ENCODE peak calls at places on chromosomes 3 and 15, in seven cellular contexts. V, J, E, R, N, O and G are unnamed samples.
A peak's percentile ranks its signal among the peaks of the same experiment; 100 is the strongest.

GRCh38 chr3:71168961-71169411 is 414.5 kb downstream of the FOXP1 start:
- DNase-seq in V (no peak), O (no peak), N (peak; percentile 26), J (no peak), R (no peak), E (no peak), G (no peak)

GRCh38 chr3:195246608-195247007 is 24.4 kb downstream of the XXYLT1 start:
- DNase-seq in E (no peak), V (no peak), R (no peak), O (no peak), N (no peak), J (no peak), G (peak; percentile 39)

GRCh38 chr3:120139140-120139539 is 44.9 kb upstream of the GSK3B start:
- DNase-seq in N (no peak), J (no peak), R (no peak), V (no peak), O (no peak), E (no peak), G (no peak)

GRCh38 chr15:66749841-66750575 is 48.0 kb downstream of the SMAD6 start:
- DNase-seq in R (no peak), E (peak; percentile 30), J (peak; percentile 22), V (peak; percentile 80), N (peak; percentile 33), O (no peak), G (no peak)

GRCh38 chr3:187360523-187361060 is 7.6 kb upstream of the RTP4 start:
- DNase-seq in E (no peak), R (no peak), V (no peak), O (no peak), N (no peak), J (no peak), G (no peak)

GRCh38 chr3:11510001-11510760 is 133.5 kb downstream of the VGLL4 start:
- DNase-seq in O (no peak), N (peak; percentile 45), V (peak; percentile 16), E (no peak), R (peak; percentile 61), J (no peak), G (no peak)

GRCh38 chr3:123559040-123559861 is 25.6 kb downstream of the HACD2 start:
- DNase-seq in V (peak; percentile 42), E (no peak), R (no peak), O (no peak), N (peak; percentile 68), J (no peak), G (no peak)

GRCh38 chr15:43792761-43793493 is 807 bp downstream of the SERF2 start:
- DNase-seq in O (peak; percentile 67), E (no peak), N (peak; percentile 47), V (peak; percentile 59), J (peak; percentile 60), R (no peak), G (no peak)

GRCh38 chr3:179348325-179349013 is 960 bp downstream of the MFN1 start:
- DNase-seq in V (no peak), N (no peak), R (no peak), E (no peak), J (no peak), O (no peak), G (no peak)

GRCh38 chr3:77320514-77320913 is 280.6 kb downstream of the ROBO2 start:
- DNase-seq in J (no peak), N (peak; percentile 62), V (peak; percentile 56), R (no peak), O (no peak), E (no peak), G (no peak)

GRCh38 chr15:36936652-36937051 is 163.7 kb downstream of the MEIS2 start:
- DNase-seq in J (no peak), E (no peak), O (no peak), R (no peak), V (no peak), N (peak; percentile 68), G (no peak)

GRCh38 chr3:127733781-127734180 is 61.0 kb downstream of the ABTB1 start:
- DNase-seq in R (no peak), O (no peak), E (no peak), V (no peak), N (no peak), J (no peak), G (peak; percentile 56)

GRCh38 chr3:25820372-25820771 is 30.5 kb downstream of the OXSM start:
- DNase-seq in J (no peak), R (no peak), O (no peak), E (no peak), V (peak; percentile 67), N (peak; percentile 95), G (no peak)

GRCh38 chr15:62927196-62927595 is 115.4 kb upstream of the TPM1 start:
- DNase-seq in V (no peak), J (no peak), E (no peak), R (no peak), O (no peak), N (no peak), G (no peak)

GRCh38 chr15:85754993-85755392 is 39.7 kb downstream of the KLHL25 start:
- DNase-seq in J (no peak), O (peak; percentile 70), E (peak; percentile 69), V (no peak), R (peak; percentile 37), N (peak; percentile 46), G (peak; percentile 64)

GRCh38 chr15:69857246-69857645 is 240.5 kb downstream of the TLE3 start:
- DNase-seq in E (no peak), N (no peak), R (no peak), J (no peak), V (no peak), O (no peak), G (no peak)

GRCh38 chr3:23877324-23877980 is 39.3 kb downstream of the NKIRAS1 start:
- DNase-seq in O (no peak), E (no peak), R (peak; percentile 44), N (peak; percentile 93), J (peak; percentile 42), V (peak; percentile 46), G (no peak)

DNA sequence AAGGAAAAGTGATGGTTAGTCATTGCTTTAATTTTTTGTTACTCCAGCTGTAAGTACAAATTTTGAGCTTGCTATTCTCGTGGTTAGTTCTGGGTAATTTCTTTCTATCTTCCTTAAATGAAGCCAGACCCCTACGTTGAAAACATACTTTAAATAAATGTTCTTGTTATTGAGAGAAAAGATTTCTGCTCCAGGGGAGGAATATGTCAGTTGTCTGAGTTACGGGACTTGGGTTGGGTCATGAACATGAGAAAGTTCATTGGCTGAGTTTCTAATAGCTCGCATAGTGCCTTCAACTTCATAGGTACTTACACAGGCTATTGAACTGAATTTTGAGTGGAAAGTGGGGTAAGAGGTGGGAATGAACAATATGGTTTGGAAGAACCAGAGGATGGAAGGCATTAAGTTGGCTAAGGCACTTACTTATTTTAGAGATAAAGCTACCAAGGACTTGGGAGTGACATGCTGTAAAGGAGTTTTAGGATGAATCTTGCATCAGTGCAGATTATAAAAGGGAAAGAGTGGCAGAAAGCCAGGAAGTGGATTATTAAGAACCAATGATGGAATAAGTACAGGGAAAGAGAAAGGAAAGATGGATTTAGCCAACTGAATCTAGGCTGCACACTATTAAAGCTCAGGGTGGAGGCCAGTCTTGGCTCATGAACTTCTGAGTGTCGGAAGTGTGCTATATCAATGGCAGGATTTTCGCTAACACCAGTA is 1.4 kb downstream of the RPSA start:
- DNase-seq in J (no peak), R (no peak), E (no peak), O (no peak), N (peak; percentile 63), V (no peak), G (no peak)
- H3K36me3 ChIP-seq in J (peaks cover 49% of the 10 kb centered on the region), R (no peaks in the 10 kb centered on the region), E (peaks cover 32% of the 10 kb centered on the region), O (peaks cover 52% of the 10 kb centered on the region), N (peaks cover 46% of the 10 kb centered on the region), V (peaks cover 25% of the 10 kb centered on the region), G (peaks cover 34% of the 10 kb centered on the region)

GRCh38 chr3:182796310-182796709 is 3.0 kb downstream of the ATP11B start:
- DNase-seq in N (no peak), V (no peak), J (no peak), R (no peak), E (no peak), O (no peak), G (no peak)

GRCh38 chr3:182793663-182794454 is 555 bp downstream of the ATP11B start:
- DNase-seq in J (peak; percentile 51), O (peak; percentile 40), E (peak; percentile 74), N (peak; percentile 56), V (peak; percentile 68), R (peak; percentile 31), G (peak; percentile 83)

GRCh38 chr3:182794806-182795369 is 1.6 kb downstream of the ATP11B start:
- DNase-seq in R (no peak), N (peak; percentile 15), J (no peak), O (no peak), E (no peak), V (no peak), G (no peak)

GRCh38 chr3:182794455-182794773 is 1.1 kb downstream of the ATP11B start:
- DNase-seq in O (no peak), J (no peak), N (no peak), V (no peak), E (no peak), R (no peak), G (no peak)

DNA sequence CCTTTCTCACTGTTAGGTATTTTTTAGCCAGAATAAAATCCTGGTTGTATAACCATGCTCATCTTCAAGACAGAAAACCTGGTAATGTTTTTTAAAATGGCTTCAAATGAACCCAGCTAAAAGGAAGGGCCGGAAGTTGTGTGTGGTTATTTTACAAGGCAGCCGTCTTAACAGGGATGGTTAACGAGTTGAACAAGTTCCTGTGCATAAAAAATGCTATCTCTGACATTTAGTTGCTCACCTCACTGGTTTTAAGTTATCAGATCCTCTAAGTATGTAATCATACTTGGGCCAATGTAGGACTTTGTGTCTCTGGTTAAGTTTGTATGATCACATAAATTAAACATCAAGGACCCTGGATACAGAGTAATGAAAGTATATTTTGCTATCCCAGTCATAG is 2.1 kb downstream of the ATP11B start:
- DNase-seq in O (no peak), V (no peak), N (peak; percentile 10), R (no peak), E (no peak), J (no peak), G (no peak)
- H3K4me3 ChIP-seq in O (peak overlapping the region; percentile 91), V (no peak overlapping the region), N (peak overlapping the region; percentile 99), R (no peak overlapping the region), E (peak overlapping the region; percentile 98), J (peak overlapping the region; percentile 73), G (peak overlapping the region; percentile 77)

DNA sequence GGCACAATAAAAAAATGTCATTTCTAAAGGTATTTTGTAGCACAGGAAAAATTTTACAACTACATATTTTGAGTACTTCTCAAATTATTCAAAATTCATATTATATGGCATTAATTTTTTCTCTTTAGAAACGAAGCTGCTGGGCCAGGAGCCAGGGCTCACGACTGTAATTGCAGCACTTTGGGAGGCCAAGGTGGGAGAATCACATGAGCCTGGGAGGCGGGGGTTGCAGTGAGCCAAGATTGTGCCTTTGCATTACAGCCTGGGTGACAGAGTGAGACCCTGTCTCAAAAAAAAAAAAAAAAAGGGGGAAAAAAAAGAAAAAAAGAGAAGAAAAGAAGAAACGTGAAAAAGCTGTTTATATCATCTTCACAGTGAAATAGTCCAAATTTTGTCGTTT is 62.0 kb downstream of the CADM2 start:
- DNase-seq in J (no peak), V (peak; percentile 14), R (no peak), E (no peak), N (no peak), O (no peak), G (no peak)
- H3K36me3 ChIP-seq in J (no peaks in the 10 kb centered on the region), V (no peaks in the 10 kb centered on the region), R (no peaks in the 10 kb centered on the region), E (no peaks in the 10 kb centered on the region), N (no peaks in the 10 kb centered on the region), O (no peaks in the 10 kb centered on the region), G (no peaks in the 10 kb centered on the region)

GRCh38 chr15:93349146-93349545 is 260.1 kb upstream of the RGMA start:
- DNase-seq in J (no peak), V (no peak), N (no peak), E (no peak), R (no peak), O (no peak), G (no peak)

GRCh38 chr15:93348711-93349110 is 259.7 kb upstream of the RGMA start:
- DNase-seq in V (no peak), J (no peak), R (no peak), N (no peak), E (peak; percentile 4), O (no peak), G (no peak)

GRCh38 chr15:93347917-93348316 is 258.9 kb upstream of the RGMA start:
- DNase-seq in J (no peak), O (no peak), R (no peak), N (no peak), V (no peak), E (peak; percentile 5), G (no peak)
- H3K4me3 ChIP-seq in J (no peak overlapping the region), O (no peak overlapping the region), R (no peak overlapping the region), N (no peak overlapping the region), V (no peak overlapping the region), E (no peak overlapping the region), G (no peak overlapping the region)